ENCODE peak calls at places on chromosome 22, in five cellular contexts. Z is Peyer's patch, V is A549, B is transverse colon, J is spleen. C is an unnamed sample.

GRCh38 chr22:20567371-20567847 is 60.0 kb downstream of the MED15 start:
- DNase-seq in Z (no peak), V (no peak), B (no peak), J (peak; percentile 32), C (peak; percentile 19)

GRCh38 chr22:19423906-19424500 is 7.5 kb downstream of the HIRA start:
- DNase-seq in Z (no peak), V (no peak), B (no peak), J (no peak), C (no peak)

GRCh38 chr22:44685384-44686056 is 16.5 kb upstream of the PRR5 start:
- DNase-seq in Z (peak; percentile 64), V (peak; percentile 43), B (peak; percentile 72), J (peak; percentile 87), C (no peak)

GRCh38 chr22:25232301-25232700 is 12.9 kb downstream of the CRYBB2 start:
- DNase-seq in Z (no peak), V (no peak), B (no peak), J (no peak), C (no peak)

GRCh38 chr22:44188986-44189630 is 8.4 kb downstream of the PARVG start:
- DNase-seq in Z (no peak), V (no peak), B (no peak), J (peak; percentile 81), C (no peak)

GRCh38 chr22:47043835-47044721 is 281.6 kb downstream of the TBC1D22A start:
- DNase-seq in Z (no peak), V (no peak), B (peak; percentile 74), J (peak; percentile 70), C (peak; percentile 58)

GRCh38 chr22:28820885-28821284 is 20.5 kb upstream of the XBP1 start:
- DNase-seq in Z (no peak), V (no peak), B (no peak), J (no peak), C (no peak)

GRCh38 chr22:33684059-33684458 is 236.2 kb downstream of the LARGE1 start:
- DNase-seq in Z (no peak), V (no peak), B (no peak), J (no peak), C (no peak)

GRCh38 chr22:45422237-45422983 is 8.9 kb downstream of the RIBC2 start:
- DNase-seq in Z (peak; percentile 9), V (no peak), B (no peak), J (no peak), C (no peak)

GRCh38 chr22:22857607-22858558 is 29.7 kb upstream of the IGLL5 start:
- DNase-seq in Z (no peak), V (no peak), B (no peak), J (no peak), C (no peak)
- TF ChIP-seq POLR2A in Z (no peak), V (no peak), B (no peak), J (no peak), C (no peak)

GRCh38 chr22:40178417-40179409 is 988 bp downstream of the TNRC6B start:
- DNase-seq in Z (peak; percentile 49), V (no peak), B (peak; percentile 37), J (peak; percentile 77), C (no peak)

GRCh38 chr22:40179535-40179934 is 1.8 kb downstream of the TNRC6B start:
- DNase-seq in Z (no peak), V (no peak), B (no peak), J (no peak), C (no peak)

GRCh38 chr22:40182231-40182835 is 4.6 kb downstream of the TNRC6B start:
- DNase-seq in Z (no peak), V (no peak), B (no peak), J (no peak), C (no peak)

GRCh38 chr22:40181323-40181722 is 3.6 kb downstream of the TNRC6B start:
- DNase-seq in Z (no peak), V (no peak), B (no peak), J (no peak), C (no peak)

GRCh38 chr22:40180403-40180802 is 2.7 kb downstream of the TNRC6B start:
- DNase-seq in Z (no peak), V (no peak), B (no peak), J (no peak), C (no peak)
- H3K4me1 ChIP-seq in Z (no peaks in the 10 kb centered on the region), V (peaks cover 50% of the 10 kb centered on the region), B (peaks cover 60% of the 10 kb centered on the region), J (peaks cover 87% of the 10 kb centered on the region), C (peaks cover 11% of the 10 kb centered on the region)

GRCh38 chr22:36341640-36342041 is 46.1 kb downstream of the MYH9 start:
- DNase-seq in Z (no peak), V (no peak), B (no peak), J (no peak), C (no peak)
- TF ChIP-seq POLR2A in Z (no peak), V (no peak), B (no peak), J (no peak), C (no peak)

GRCh38 chr22:42819412-42820069 is 37.5 kb downstream of the ARFGAP3 start:
- DNase-seq in Z (peak; percentile 0), V (no peak), B (no peak), J (no peak), C (no peak)
- H3K4me1 ChIP-seq in Z (no peaks in the 10 kb centered on the region), V (no peaks in the 10 kb centered on the region), B (no peaks in the 10 kb centered on the region), J (peaks cover 15% of the 10 kb centered on the region), C (peaks cover 13% of the 10 kb centered on the region)

GRCh38 chr22:49917997-49918910 is at the start of the genes ALG12 and CRELD2:
- DNase-seq in Z (peak; percentile 99), V (peak; percentile 87), B (peak; percentile 98), J (peak; percentile 98), C (peak; percentile 99)
- TF ChIP-seq POLR2A in Z (peak; percentile 43), V (peak; percentile 84), B (peak; percentile 63), J (no peak), C (peak; percentile 88)

C was measured in heart left ventricle.